ENCODE peak calls at places on chromosomes 6 and 20, in seven cellular contexts. T, C, L, N, F, K and R are unnamed samples.

GRCh38 chr6:40438556-40438955 is 148.6 kb downstream of the LRFN2 start:
- DNase-seq in L (no peak), T (no peak), C (no peak), N (no peak), K (no peak), F (no peak), R (no peak)

GRCh38 chr6:38215225-38215624 is 395.7 kb downstream of the ZFAND3 start:
- DNase-seq in C (no peak), T (no peak), K (no peak), N (no peak), F (no peak), L (no peak), R (no peak)

GRCh38 chr20:61500791-61501321 is 248.8 kb downstream of the CDH4 start:
- DNase-seq in K (no peak), L (peak; percentile 35), C (no peak), N (no peak), F (no peak), T (no peak), R (no peak)

GRCh38 chr6:44477293-44477894 is 89.9 kb downstream of the CDC5L start:
- DNase-seq in C (no peak), F (no peak), N (no peak), K (peak; percentile 43), L (no peak), T (no peak), R (no peak)

GRCh38 chr6:10449751-10450150 is 34.9 kb upstream of the TFAP2A start:
- DNase-seq in F (no peak), C (no peak), K (no peak), T (no peak), N (no peak), L (no peak), R (no peak)

GRCh38 chr6:166275714-166276166 is 32.5 kb downstream of the PRR18 start:
- DNase-seq in K (peak; percentile 88), C (peak; percentile 7), N (peak; percentile 33), F (no peak), T (peak; percentile 82), L (peak; percentile 77), R (peak; percentile 96)

GRCh38 chr6:160348209-160348551 is at the start of gene SLC22A3:
- DNase-seq in F (no peak), C (no peak), N (peak; percentile 40), T (peak; percentile 57), K (no peak), L (peak; percentile 56), R (no peak)

GRCh38 chr20:22453244-22454080 is 130.9 kb downstream of the FOXA2 start:
- DNase-seq in C (no peak), L (peak; percentile 64), N (no peak), K (peak; percentile 17), F (no peak), T (no peak), R (no peak)

GRCh38 chr6:145544514-145544913 is 190.8 kb downstream of the EPM2A start:
- DNase-seq in T (no peak), K (no peak), N (no peak), C (no peak), F (no peak), L (no peak), R (no peak)

GRCh38 chr20:51306521-51307358 is 235.8 kb downstream of the NFATC2 start:
- DNase-seq in N (peak; percentile 72), F (peak; percentile 65), K (peak; percentile 82), T (peak; percentile 80), L (peak; percentile 85), C (peak; percentile 45), R (peak; percentile 92)

GRCh38 chr6:287500-287883 is 4.8 kb upstream of the DUSP22 start:
- DNase-seq in C (no peak), T (no peak), K (no peak), L (no peak), N (no peak), F (no peak), R (no peak)

GRCh38 chr6:285030-285771 is 7.1 kb upstream of the DUSP22 start:
- DNase-seq in L (no peak), N (no peak), T (no peak), K (no peak), C (no peak), F (no peak), R (no peak)

GRCh38 chr6:288861-289260 is 3.4 kb upstream of the DUSP22 start:
- DNase-seq in L (no peak), N (no peak), K (no peak), F (no peak), C (no peak), T (no peak), R (no peak)

GRCh38 chr6:290111-290932 is 2.0 kb upstream of the DUSP22 start:
- DNase-seq in T (no peak), N (no peak), F (no peak), C (no peak), K (no peak), L (no peak), R (peak; percentile 66)

GRCh38 chr6:286681-287499 is 5.4 kb upstream of the DUSP22 start:
- DNase-seq in N (no peak), T (no peak), L (no peak), F (no peak), K (no peak), C (no peak), R (peak; percentile 79)
- H3K4me3 ChIP-seq in N (no peak overlapping the region), T (no peak overlapping the region), L (no peak overlapping the region), F (no peak overlapping the region), K (no peak overlapping the region), C (no peak overlapping the region), R (no peak overlapping the region)

DNA sequence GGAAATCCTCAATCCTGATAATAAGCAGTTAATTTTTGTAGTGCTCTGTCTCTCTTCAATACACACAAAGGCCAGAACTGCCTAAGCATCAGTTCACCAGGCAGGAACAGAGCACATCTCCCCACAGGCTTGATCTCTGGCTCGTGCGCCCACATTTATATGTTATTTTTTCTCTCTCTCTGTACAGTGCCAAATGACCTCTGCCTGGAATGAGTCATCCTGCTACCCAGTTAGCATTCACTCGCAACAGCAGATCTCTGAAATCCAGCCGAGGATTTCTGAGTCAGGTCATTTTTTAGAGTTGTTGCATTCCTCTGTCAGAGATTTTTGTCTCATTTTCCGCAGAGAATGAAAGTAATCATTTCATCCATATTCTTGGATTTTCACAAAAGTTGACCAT is 107.1 kb downstream of the COL12A1 start:
- DNase-seq in C (peak; percentile 18), F (no peak), L (no peak), N (no peak), T (peak; percentile 26), K (no peak), R (no peak)
- TF ChIP-seq POLR2AphosphoS5 in C (no peak), F (no peak), L (no peak), N (peak; percentile 26), T (peak; percentile 56), K (no peak), R (no peak)

GRCh38 chr6:54491431-54491830 is 183.2 kb downstream of the TINAG start:
- DNase-seq in K (no peak), C (no peak), T (no peak), L (no peak), F (no peak), N (no peak), R (no peak)
- H3K27ac ChIP-seq in K (no peak overlapping the region), C (no peak overlapping the region), T (no peak overlapping the region), L (no peak overlapping the region), F (no peak overlapping the region), N (no peak overlapping the region), R (no peak overlapping the region)

DNA sequence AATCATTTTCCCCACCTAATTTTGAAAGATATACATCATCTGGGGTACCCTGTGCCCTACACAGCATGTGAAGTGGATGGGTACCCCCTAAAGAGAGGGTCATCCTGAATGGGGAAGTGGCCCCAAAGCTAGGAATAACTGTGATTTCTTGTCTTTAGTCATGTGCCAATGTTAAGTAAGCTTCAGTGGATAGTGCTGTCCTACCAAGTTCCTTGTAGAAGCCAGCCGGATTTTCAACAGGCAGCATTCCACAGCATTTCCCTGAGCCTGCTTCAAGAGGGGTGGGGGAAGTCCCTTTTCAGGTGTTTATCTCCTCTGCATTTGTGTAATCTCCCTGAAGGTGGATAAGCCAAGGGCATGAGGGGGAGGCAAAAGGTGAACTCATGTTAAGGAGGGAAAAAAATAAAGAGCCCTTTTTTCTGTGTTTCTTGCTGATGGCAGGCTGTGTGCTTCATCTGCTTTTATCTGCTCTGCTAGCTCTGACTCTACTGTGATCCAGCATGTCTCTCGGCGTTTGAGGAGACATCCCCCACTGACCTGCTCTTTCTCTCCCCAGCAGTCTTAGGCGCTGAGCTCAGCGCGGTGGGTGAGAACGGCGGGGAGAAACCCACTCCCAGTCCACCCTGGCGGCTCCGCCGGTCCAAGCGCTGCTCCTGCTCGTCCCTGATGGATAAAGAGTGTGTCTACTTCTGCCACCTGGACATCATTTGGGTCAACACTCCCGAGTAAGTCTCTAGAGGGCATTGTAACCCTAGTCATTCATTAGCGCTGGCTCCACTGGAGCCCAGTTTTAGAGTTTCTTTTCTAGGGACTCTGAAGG is 1.8 kb downstream of the EDN1 start:
- DNase-seq in C (no peak), L (peak; percentile 64), N (no peak), T (peak; percentile 58), F (no peak), K (no peak), R (peak; percentile 71)
- H3K4me3 ChIP-seq in C (peak overlapping the region; percentile 60), L (peak overlapping the region; percentile 38), N (no peak overlapping the region), T (peak overlapping the region; percentile 54), F (peak overlapping the region; percentile 26), K (no peak overlapping the region), R (peak overlapping the region; percentile 43)

GRCh38 chr20:11987526-11987925 is 69.8 kb downstream of the BTBD3 start:
- DNase-seq in T (no peak), C (no peak), N (no peak), K (no peak), F (no peak), L (no peak), R (no peak)

GRCh38 chr20:11986954-11987353 is 69.3 kb downstream of the BTBD3 start:
- DNase-seq in L (no peak), C (no peak), K (no peak), T (no peak), N (no peak), F (no peak), R (no peak)

GRCh38 chr20:11992426-11992825 is 74.7 kb downstream of the BTBD3 start:
- DNase-seq in F (no peak), K (no peak), N (no peak), T (no peak), L (no peak), C (no peak), R (no peak)

GRCh38 chr20:11993886-11994466 is 76.3 kb downstream of the BTBD3 start:
- DNase-seq in T (no peak), L (peak; percentile 17), F (no peak), N (no peak), C (no peak), K (no peak), R (no peak)

GRCh38 chr20:11989018-11989771 is 71.5 kb downstream of the BTBD3 start:
- DNase-seq in K (no peak), C (no peak), L (no peak), N (no peak), F (no peak), T (no peak), R (no peak)
- TF ChIP-seq POLR2AphosphoS5 in K (no peak), C (no peak), L (no peak), N (no peak), F (no peak), T (no peak), R (no peak)

DNA sequence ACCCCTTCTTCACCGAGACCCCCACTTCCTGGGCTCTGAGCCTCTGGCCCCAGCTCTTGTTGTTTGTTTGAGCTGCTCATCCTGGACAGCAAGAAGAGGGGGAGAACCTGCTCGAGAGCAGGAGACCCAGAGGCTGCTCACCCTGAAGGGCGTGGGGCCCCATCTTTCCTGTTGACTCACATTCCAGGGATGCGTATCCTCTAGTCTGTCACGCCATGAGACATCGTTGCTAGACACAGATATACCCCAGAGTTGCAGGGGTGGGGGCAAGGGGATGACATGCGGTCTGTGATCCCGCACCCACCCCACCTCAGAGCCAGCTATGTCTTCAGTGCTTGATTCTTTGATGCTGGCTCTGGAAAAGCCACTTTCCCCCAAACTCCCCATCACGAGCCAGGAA is 5.7 kb upstream of the TNXB start:
- DNase-seq in T (no peak), F (no peak), C (no peak), K (no peak), L (no peak), N (no peak), R (no peak)
- H3K27ac ChIP-seq in T (no peak overlapping the region), F (no peak overlapping the region), C (no peak overlapping the region), K (no peak overlapping the region), L (peak overlapping the region; percentile 76), N (peak overlapping the region; percentile 16), R (peak overlapping the region; percentile 16)